ENCODE peak calls at places on chromosome 2, in six cellular contexts. One of them, this sample, is unnamed.

GRCh38 chr2:118431188-118431562 is 342.9 kb downstream of the INSIG2 start:
- DNase-seq in right lobe of liver: no peak
- DNase-seq in substantia nigra: no peak
- DNase-seq in A549: no peak
- DNase-seq in PC-9: no peak
- DNase-seq in right cardiac atrium: no peak
- DNase-seq in this sample: no peak

GRCh38 chr2:151760139-151760650 is 25.9 kb upstream of the NEB start:
- DNase-seq in right lobe of liver: no peak
- DNase-seq in substantia nigra: no peak
- DNase-seq in A549: no peak
- DNase-seq in PC-9: no peak
- DNase-seq in right cardiac atrium: peak
- DNase-seq in this sample: no peak

GRCh38 chr2:233799087-233799665 is 21.0 kb downstream of the MROH2A start:
- DNase-seq in right lobe of liver: no peak
- DNase-seq in substantia nigra: no peak
- DNase-seq in A549: no peak
- DNase-seq in PC-9: no peak
- DNase-seq in right cardiac atrium: no peak
- DNase-seq in this sample: peak

GRCh38 chr2:234329202-234329930 is 167.5 kb downstream of the ARL4C start:
- DNase-seq in right lobe of liver: no peak
- DNase-seq in substantia nigra: no peak
- DNase-seq in A549: no peak
- DNase-seq in PC-9: peak
- DNase-seq in right cardiac atrium: no peak
- DNase-seq in this sample: no peak

GRCh38 chr2:70084973-70085710 is 2.1 kb upstream of the PCBP1 start:
- DNase-seq in right lobe of liver: peak
- DNase-seq in substantia nigra: no peak
- DNase-seq in A549: no peak
- DNase-seq in PC-9: peak
- DNase-seq in right cardiac atrium: peak
- DNase-seq in this sample: peak

GRCh38 chr2:218448934-218449333 is 30.0 kb downstream of the VIL1 start:
- DNase-seq in right lobe of liver: no peak
- DNase-seq in substantia nigra: no peak
- DNase-seq in A549: peak
- DNase-seq in PC-9: peak
- DNase-seq in right cardiac atrium: no peak
- DNase-seq in this sample: peak

GRCh38 chr2:129329574-129329973 is 649.9 kb upstream of the RAB6C start:
- DNase-seq in right lobe of liver: no peak
- DNase-seq in substantia nigra: no peak
- DNase-seq in A549: no peak
- DNase-seq in PC-9: no peak
- DNase-seq in right cardiac atrium: no peak
- DNase-seq in this sample: no peak

GRCh38 chr2:193695367-193695766 is 1500.6 kb upstream of the TMEFF2 start:
- DNase-seq in right lobe of liver: no peak
- DNase-seq in substantia nigra: no peak
- DNase-seq in A549: no peak
- DNase-seq in PC-9: no peak
- DNase-seq in right cardiac atrium: no peak
- DNase-seq in this sample: no peak

GRCh38 chr2:54595161-54595803 is 128.2 kb upstream of the EML6 start:
- DNase-seq in right lobe of liver: no peak
- DNase-seq in substantia nigra: no peak
- DNase-seq in A549: no peak
- DNase-seq in PC-9: no peak
- DNase-seq in right cardiac atrium: no peak
- DNase-seq in this sample: no peak

GRCh38 chr2:134146620-134147019 is 107.3 kb upstream of the MGAT5 start:
- DNase-seq in right lobe of liver: no peak
- DNase-seq in substantia nigra: no peak
- DNase-seq in A549: no peak
- DNase-seq in PC-9: no peak
- DNase-seq in right cardiac atrium: no peak
- DNase-seq in this sample: no peak

DNA sequence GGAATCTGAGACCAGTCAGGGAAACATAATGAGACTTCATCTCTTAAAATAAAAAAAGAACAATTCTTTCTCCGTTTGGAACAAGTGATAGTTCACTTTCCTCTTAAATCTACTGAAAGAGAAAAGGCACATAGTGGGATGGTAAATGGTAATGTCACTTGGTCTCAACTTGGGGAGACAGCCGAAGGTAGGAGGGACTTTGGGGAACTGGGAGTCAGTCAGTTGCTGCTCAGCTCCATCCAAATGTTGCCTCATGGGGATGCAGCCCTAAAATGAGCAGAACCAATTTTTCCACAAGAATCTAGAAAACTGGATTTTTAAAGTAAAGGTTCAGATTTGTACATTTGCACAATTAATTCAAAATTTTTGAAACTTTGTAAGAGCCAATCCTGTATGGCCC is 19.2 kb downstream of the RASGRP3 start:
- DNase-seq in right lobe of liver: no peak
- DNase-seq in substantia nigra: no peak
- DNase-seq in A549: no peak
- DNase-seq in PC-9: no peak
- DNase-seq in right cardiac atrium: no peak
- DNase-seq in this sample: no peak
- H3K27ac ChIP-seq in right lobe of liver: no peak
- H3K27ac ChIP-seq in substantia nigra: peak
- H3K27ac ChIP-seq in A549: no peak
- H3K27ac ChIP-seq in PC-9: no peak
- H3K27ac ChIP-seq in right cardiac atrium: no peak
- H3K27ac ChIP-seq in this sample: no peak

DNA sequence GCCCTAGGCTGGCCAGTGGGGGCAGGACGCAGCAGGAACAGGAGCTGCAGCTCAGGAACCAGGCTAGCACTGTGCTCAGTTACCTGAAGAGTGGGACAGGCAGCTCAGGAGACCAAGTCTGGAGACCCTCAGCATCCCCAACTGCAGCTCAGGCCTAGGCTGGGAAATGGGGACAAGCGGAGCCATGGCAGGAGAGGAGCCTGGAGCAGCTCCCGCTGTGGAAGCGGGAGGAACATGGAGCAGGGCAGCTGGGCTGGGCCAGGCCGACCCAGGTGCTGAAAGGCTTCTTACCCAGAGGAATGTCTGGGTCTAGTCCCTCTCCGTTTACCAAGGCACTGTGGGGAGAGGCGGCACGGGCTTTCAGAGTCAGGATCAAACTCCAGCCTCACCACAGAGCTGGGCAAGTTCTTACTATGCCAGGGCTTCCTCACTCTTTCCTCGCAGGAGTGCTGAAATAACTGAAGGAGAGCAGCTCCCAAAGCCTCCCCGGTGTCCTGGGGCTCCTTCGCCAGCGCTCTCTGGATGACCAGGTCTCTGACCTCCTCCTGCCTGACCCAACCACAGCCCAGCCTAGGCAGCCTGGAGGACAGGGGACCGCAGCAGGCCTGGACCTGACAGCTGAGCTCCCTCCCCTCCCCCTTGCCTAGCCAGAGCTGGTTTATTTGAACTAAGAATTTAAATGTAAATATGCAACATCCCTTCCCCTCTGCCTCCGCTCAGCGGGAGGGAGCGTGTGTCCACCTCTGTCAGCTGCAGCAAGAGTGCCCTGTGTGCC is 247.8 kb upstream of the SIX2 start:
- DNase-seq in right lobe of liver: peak
- DNase-seq in substantia nigra: no peak
- DNase-seq in A549: no peak
- DNase-seq in PC-9: no peak
- DNase-seq in right cardiac atrium: peak
- DNase-seq in this sample: no peak
- H3K27ac ChIP-seq in right lobe of liver: no peak
- H3K27ac ChIP-seq in substantia nigra: no peak
- H3K27ac ChIP-seq in A549: peak
- H3K27ac ChIP-seq in PC-9: no peak
- H3K27ac ChIP-seq in right cardiac atrium: no peak
- H3K27ac ChIP-seq in this sample: no peak

GRCh38 chr2:237414056-237414661 is at the start of gene COL6A3:
- DNase-seq in right lobe of liver: no peak
- DNase-seq in substantia nigra: no peak
- DNase-seq in A549: no peak
- DNase-seq in PC-9: no peak
- DNase-seq in right cardiac atrium: peak
- DNase-seq in this sample: no peak
- H3K27ac ChIP-seq in right lobe of liver: peak
- H3K27ac ChIP-seq in substantia nigra: no peak
- H3K27ac ChIP-seq in A549: peak
- H3K27ac ChIP-seq in PC-9: no peak
- H3K27ac ChIP-seq in right cardiac atrium: peak
- H3K27ac ChIP-seq in this sample: peak

DNA sequence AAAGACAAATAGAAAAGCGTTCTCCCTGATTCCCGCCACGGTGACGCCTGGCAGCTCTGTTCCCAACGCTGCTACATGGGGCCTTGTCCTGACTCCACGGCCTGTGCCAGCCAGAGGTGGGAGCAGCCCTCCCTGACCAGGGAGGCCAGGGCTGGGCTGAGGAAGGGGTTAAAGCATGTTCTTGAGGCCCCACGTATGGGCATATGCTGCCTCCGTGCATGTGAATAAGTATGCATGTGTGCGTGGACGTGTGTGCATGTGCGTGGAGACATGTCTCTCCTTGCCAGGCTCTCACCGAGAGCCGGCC is 1.6 kb upstream of the SNED1 start:
- DNase-seq in right lobe of liver: no peak
- DNase-seq in substantia nigra: no peak
- DNase-seq in A549: no peak
- DNase-seq in PC-9: no peak
- DNase-seq in right cardiac atrium: no peak
- DNase-seq in this sample: peak
- H3K27ac ChIP-seq in right lobe of liver: peak
- H3K27ac ChIP-seq in substantia nigra: no peak
- H3K27ac ChIP-seq in A549: no peak
- H3K27ac ChIP-seq in PC-9: no peak
- H3K27ac ChIP-seq in right cardiac atrium: peak
- H3K27ac ChIP-seq in this sample: peak

GRCh38 chr2:166385313-166385712 is 9.6 kb upstream of the SCN9A start:
- DNase-seq in right lobe of liver: no peak
- DNase-seq in substantia nigra: no peak
- DNase-seq in A549: no peak
- DNase-seq in PC-9: no peak
- DNase-seq in right cardiac atrium: no peak
- DNase-seq in this sample: no peak

GRCh38 chr2:166380615-166381014 is 4.9 kb upstream of the SCN9A start:
- DNase-seq in right lobe of liver: no peak
- DNase-seq in substantia nigra: no peak
- DNase-seq in A549: no peak
- DNase-seq in PC-9: no peak
- DNase-seq in right cardiac atrium: no peak
- DNase-seq in this sample: no peak

GRCh38 chr2:166376873-166377272 is 1.1 kb upstream of the SCN9A start:
- DNase-seq in right lobe of liver: no peak
- DNase-seq in substantia nigra: no peak
- DNase-seq in A549: no peak
- DNase-seq in PC-9: no peak
- DNase-seq in right cardiac atrium: no peak
- DNase-seq in this sample: no peak

GRCh38 chr2:166384774-166385173 is 9.0 kb upstream of the SCN9A start:
- DNase-seq in right lobe of liver: no peak
- DNase-seq in substantia nigra: no peak
- DNase-seq in A549: no peak
- DNase-seq in PC-9: no peak
- DNase-seq in right cardiac atrium: no peak
- DNase-seq in this sample: no peak

GRCh38 chr2:166382448-166382847 is 6.7 kb upstream of the SCN9A start:
- DNase-seq in right lobe of liver: no peak
- DNase-seq in substantia nigra: no peak
- DNase-seq in A549: no peak
- DNase-seq in PC-9: no peak
- DNase-seq in right cardiac atrium: no peak
- DNase-seq in this sample: no peak
- H3K27ac ChIP-seq in right lobe of liver: no peak
- H3K27ac ChIP-seq in substantia nigra: no peak
- H3K27ac ChIP-seq in A549: no peak
- H3K27ac ChIP-seq in PC-9: no peak
- H3K27ac ChIP-seq in right cardiac atrium: no peak
- H3K27ac ChIP-seq in this sample: no peak

DNA sequence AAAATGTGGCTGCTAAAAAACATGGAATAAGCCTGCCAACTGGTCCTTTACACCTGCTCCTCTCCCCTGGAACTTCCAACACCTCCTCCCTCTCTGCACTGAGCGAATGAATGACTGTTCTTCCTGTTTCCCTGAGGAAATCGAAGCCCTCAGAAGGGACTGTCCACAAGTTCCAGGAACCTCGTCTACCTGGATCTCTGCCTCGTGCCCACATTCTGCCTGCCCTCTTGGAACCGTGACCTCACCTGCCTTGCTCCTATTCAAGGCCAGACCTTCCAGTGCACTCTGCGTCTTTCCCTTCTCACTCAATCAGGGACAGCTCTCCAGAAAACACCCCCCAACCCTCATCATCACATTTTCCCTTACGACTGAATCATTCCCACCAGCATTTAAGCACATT is 4.4 kb upstream of the CAB39 start:
- DNase-seq in right lobe of liver: no peak
- DNase-seq in substantia nigra: no peak
- DNase-seq in A549: no peak
- DNase-seq in PC-9: no peak
- DNase-seq in right cardiac atrium: no peak
- DNase-seq in this sample: no peak
- H3K27ac ChIP-seq in right lobe of liver: no peak
- H3K27ac ChIP-seq in substantia nigra: no peak
- H3K27ac ChIP-seq in A549: no peak
- H3K27ac ChIP-seq in PC-9: no peak
- H3K27ac ChIP-seq in right cardiac atrium: no peak
- H3K27ac ChIP-seq in this sample: no peak

GRCh38 chr2:38533180-38533579 is 69.5 kb downstream of the HNRNPLL start:
- DNase-seq in right lobe of liver: no peak
- DNase-seq in substantia nigra: no peak
- DNase-seq in A549: no peak
- DNase-seq in PC-9: no peak
- DNase-seq in right cardiac atrium: peak
- DNase-seq in this sample: no peak
- H3K27ac ChIP-seq in right lobe of liver: no peak
- H3K27ac ChIP-seq in substantia nigra: no peak
- H3K27ac ChIP-seq in A549: no peak
- H3K27ac ChIP-seq in PC-9: no peak
- H3K27ac ChIP-seq in right cardiac atrium: no peak
- H3K27ac ChIP-seq in this sample: no peak

GRCh38 chr2:170997893-170998477 is 68.9 kb downstream of the GORASP2 start:
- DNase-seq in right lobe of liver: no peak
- DNase-seq in substantia nigra: no peak
- DNase-seq in A549: no peak
- DNase-seq in PC-9: no peak
- DNase-seq in right cardiac atrium: no peak
- DNase-seq in this sample: no peak
- H3K27ac ChIP-seq in right lobe of liver: no peak
- H3K27ac ChIP-seq in substantia nigra: no peak
- H3K27ac ChIP-seq in A549: no peak
- H3K27ac ChIP-seq in PC-9: no peak
- H3K27ac ChIP-seq in right cardiac atrium: no peak
- H3K27ac ChIP-seq in this sample: no peak

GRCh38 chr2:96114546-96114902 is 1.8 kb downstream of the ADRA2B start:
- DNase-seq in right lobe of liver: peak
- DNase-seq in substantia nigra: no peak
- DNase-seq in A549: no peak
- DNase-seq in PC-9: no peak
- DNase-seq in right cardiac atrium: peak
- DNase-seq in this sample: no peak
- H3K27ac ChIP-seq in right lobe of liver: no peak
- H3K27ac ChIP-seq in substantia nigra: no peak
- H3K27ac ChIP-seq in A549: no peak
- H3K27ac ChIP-seq in PC-9: no peak
- H3K27ac ChIP-seq in right cardiac atrium: no peak
- H3K27ac ChIP-seq in this sample: no peak

This sample was measured in Peyer's patch.